ENCODE peak calls at places on chromosomes 11 and 22, in four cellular contexts. L is upper lobe of left lung, A is endothelial cell of umbilical vein, E is ovary. P is an unnamed sample.

GRCh38 chr22:36212896-36213295 is 11.3 kb upstream of the APOL4 start:
- DNase-seq in E (no peak), L (no peak), A (no peak), P (no peak)

GRCh38 chr22:39959640-39960447 is at the start of gene TMA7B:
- DNase-seq in L (peak; percentile 57), A (peak; percentile 40), E (no peak), P (no peak)

GRCh38 chr11:59918987-59919589 is 19.1 kb upstream of the OOSP1 start:
- DNase-seq in A (peak; percentile 72), L (no peak), E (no peak), P (peak; percentile 66)

GRCh38 chr11:104650234-104650633 is 248.0 kb downstream of the CASP12 start:
- DNase-seq in A (no peak), L (no peak), E (no peak), P (no peak)

GRCh38 chr11:64580387-64580786 is 10.6 kb upstream of the SLC22A12 start:
- DNase-seq in L (no peak), E (peak; percentile 35), A (no peak), P (no peak)

GRCh38 chr11:36006556-36006955 is 62.7 kb downstream of the LDLRAD3 start:
- DNase-seq in E (no peak), L (no peak), A (no peak), P (no peak)

GRCh38 chr11:12084191-12084717 is 26.1 kb upstream of the MICAL2 start:
- DNase-seq in E (no peak), L (no peak), A (no peak), P (no peak)

GRCh38 chr11:40885257-40885947 is 574.0 kb downstream of the LRRC4C start:
- DNase-seq in A (no peak), E (no peak), L (no peak), P (no peak)

GRCh38 chr22:31179345-31179744 is 19.4 kb downstream of the RNF185 start:
- DNase-seq in L (no peak), A (no peak), E (no peak), P (peak; percentile 26)

GRCh38 chr11:67303132-67303988 is at the start of gene SSH3:
- DNase-seq in A (peak; percentile 55), E (peak; percentile 79), L (peak; percentile 95), P (peak; percentile 90)

GRCh38 chr11:100739636-100740035 is 52.5 kb downstream of the ARHGAP42 start:
- DNase-seq in E (no peak), A (peak; percentile 88), L (no peak), P (no peak)

GRCh38 chr22:37117092-37117491 is 7.6 kb upstream of the TMPRSS6 start:
- DNase-seq in L (no peak), E (no peak), A (no peak), P (no peak)

GRCh38 chr11:61158691-61159381 is 2.4 kb downstream of the VPS37C start:
- DNase-seq in L (no peak), A (peak; percentile 75), E (no peak), P (no peak)

GRCh38 chr22:42272431-42273004 is 2.1 kb upstream of the TCF20 start:
- DNase-seq in A (no peak), E (no peak), L (no peak), P (no peak)

GRCh38 chr11:120748485-120748814 is 236.9 kb downstream of the GRIK4 start:
- DNase-seq in A (no peak), L (no peak), E (no peak), P (no peak)

GRCh38 chr22:21626073-21626734 is 3.6 kb downstream of the YDJC start:
- DNase-seq in A (no peak), L (no peak), E (no peak), P (no peak)
- H3K27ac ChIP-seq in A (no peak overlapping the region), L (no peak overlapping the region), E (no peak overlapping the region), P (no peak overlapping the region)

GRCh38 chr22:49604732-49605302 is 222.9 kb downstream of the BRD1 start:
- DNase-seq in E (no peak), L (no peak), A (no peak), P (no peak)
- TF ChIP-seq POLR2A in E (no peak), L (no peak), A (no peak), P (no peak)

GRCh38 chr11:93494341-93494740 is 48.9 kb downstream of the SMCO4 start:
- DNase-seq in E (no peak), A (no peak), L (no peak), P (no peak)
- H3K27ac ChIP-seq in E (no peak overlapping the region), A (no peak overlapping the region), L (no peak overlapping the region), P (no peak overlapping the region)

DNA sequence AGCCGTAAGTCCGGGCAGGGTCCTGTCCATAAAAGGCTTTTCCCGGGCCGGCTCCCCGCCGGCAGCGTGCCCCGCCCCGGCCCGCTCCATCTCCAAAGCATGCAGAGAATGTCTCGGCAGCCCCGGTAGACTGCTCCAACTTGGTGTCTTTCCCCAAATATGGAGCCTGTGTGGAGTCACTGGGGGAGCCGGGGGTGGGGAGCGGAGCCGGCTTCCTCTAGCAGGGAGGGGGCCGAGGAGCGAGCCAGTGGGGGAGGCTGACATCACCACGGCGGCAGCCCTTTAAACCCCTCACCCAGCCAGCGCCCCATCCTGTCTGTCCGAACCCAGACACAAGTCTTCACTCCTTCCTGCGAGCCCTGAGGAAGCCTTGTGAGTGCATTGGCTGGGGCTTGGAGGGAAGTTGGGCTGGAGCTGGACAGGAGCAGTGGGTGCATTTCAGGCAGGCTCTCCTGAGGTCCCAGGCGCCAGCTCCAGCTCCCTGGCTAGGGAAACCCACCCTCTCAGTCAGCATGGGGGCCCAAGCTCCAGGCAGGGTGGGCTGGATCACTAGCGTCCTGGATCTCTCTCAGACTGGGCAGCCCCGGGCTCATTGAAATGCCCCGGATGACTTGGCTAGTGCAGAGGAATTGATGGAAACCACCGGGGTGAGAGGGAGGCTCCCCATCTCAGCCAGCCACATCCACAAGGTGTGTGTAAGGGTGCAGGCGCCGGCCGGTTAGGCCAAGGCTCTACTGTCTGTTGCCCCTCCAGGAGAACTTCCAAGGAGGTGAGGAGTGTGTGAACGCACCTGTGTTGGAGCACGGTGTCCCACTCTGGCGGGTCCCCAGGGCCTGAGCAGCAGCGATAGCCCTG is at the start of gene TAGLN:
- DNase-seq in E (peak; percentile 92), A (peak; percentile 37), L (peak; percentile 92), P (peak; percentile 35)
- TF ChIP-seq POLR2A in E (peak; percentile 57), A (peak; percentile 15), L (peak; percentile 43), P (peak; percentile 30)

GRCh38 chr11:75567971-75568370 is 5.9 kb downstream of the SERPINH1 start:
- DNase-seq in A (no peak), L (no peak), E (no peak), P (no peak)

GRCh38 chr11:75563978-75564552 is 2.0 kb downstream of the SERPINH1 start:
- DNase-seq in E (peak; percentile 84), A (peak; percentile 85), L (peak; percentile 66), P (peak; percentile 42)

GRCh38 chr11:75565221-75565814 is 3.3 kb downstream of the SERPINH1 start:
- DNase-seq in E (no peak), L (no peak), A (peak; percentile 73), P (peak; percentile 42)

GRCh38 chr11:75566763-75567279 is 4.8 kb downstream of the SERPINH1 start:
- DNase-seq in L (peak; percentile 79), E (no peak), A (no peak), P (no peak)

GRCh38 chr11:75565916-75566762 is 4.1 kb downstream of the SERPINH1 start:
- DNase-seq in L (peak; percentile 82), E (no peak), A (no peak), P (no peak)
- H3K27ac ChIP-seq in L (peak overlapping the region; percentile 99), E (no peak overlapping the region), A (peak overlapping the region; percentile 92), P (peak overlapping the region; percentile 98)

DNA sequence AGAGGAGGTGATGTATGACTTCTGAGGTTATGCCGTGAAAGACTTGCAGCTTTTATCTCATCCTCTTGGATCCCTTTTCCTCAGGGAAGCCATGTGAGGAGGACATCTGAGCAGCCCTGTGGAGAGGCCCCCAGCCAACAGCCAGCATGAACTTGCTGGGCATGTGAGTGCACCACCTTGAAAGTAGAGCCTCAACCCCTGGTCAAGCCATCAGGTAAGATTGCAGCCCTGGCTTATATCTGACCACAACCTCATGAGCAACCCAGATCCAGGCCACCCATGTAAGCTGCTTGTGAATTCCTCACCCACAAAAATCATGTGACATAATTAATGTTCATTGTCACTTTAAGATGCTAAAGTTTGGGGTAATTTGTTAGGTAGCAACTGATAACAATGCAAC is 121.0 kb downstream of the MIAT start:
- DNase-seq in E (no peak), A (no peak), L (no peak), P (no peak)
- TF ChIP-seq POLR2A in E (no peak), A (no peak), L (no peak), P (no peak)

DNA sequence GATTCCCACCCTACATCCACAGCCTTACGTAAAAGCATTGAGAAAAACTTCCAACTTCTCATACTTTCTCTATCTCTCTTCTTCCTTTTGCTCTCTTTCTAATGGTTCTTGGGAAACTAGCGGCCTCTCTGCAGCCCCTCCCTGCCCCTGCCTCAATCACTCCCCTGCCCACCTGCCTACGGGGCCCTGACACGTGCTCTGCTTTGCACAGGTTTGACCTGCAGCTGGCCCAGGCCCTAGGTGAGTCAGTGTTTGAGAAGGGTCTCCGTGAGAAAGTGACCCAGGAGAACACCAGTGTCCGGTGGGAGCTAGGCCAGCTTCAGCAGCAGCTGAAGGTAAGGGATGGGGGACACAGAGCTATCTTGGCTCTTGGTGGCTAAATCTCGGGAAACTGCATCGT is 160.4 kb downstream of the MYO18B start:
- DNase-seq in E (no peak), A (no peak), L (peak; percentile 7), P (no peak)
- H3K27ac ChIP-seq in E (no peak overlapping the region), A (no peak overlapping the region), L (no peak overlapping the region), P (no peak overlapping the region)

GRCh38 chr22:46043816-46044717 is 67.1 kb upstream of the WNT7B start:
- DNase-seq in L (peak; percentile 83), E (peak; percentile 76), A (peak; percentile 37), P (peak; percentile 66)
- TF ChIP-seq POLR2A in L (no peak), E (no peak), A (no peak), P (peak; percentile 51)

GRCh38 chr11:62433553-62434301 is 14.9 kb downstream of the SCGB1A1 start:
- DNase-seq in E (no peak), L (no peak), A (peak; percentile 66), P (peak; percentile 35)
- H3K27ac ChIP-seq in E (no peak overlapping the region), L (peak overlapping the region; percentile 66), A (no peak overlapping the region), P (no peak overlapping the region)

DNA sequence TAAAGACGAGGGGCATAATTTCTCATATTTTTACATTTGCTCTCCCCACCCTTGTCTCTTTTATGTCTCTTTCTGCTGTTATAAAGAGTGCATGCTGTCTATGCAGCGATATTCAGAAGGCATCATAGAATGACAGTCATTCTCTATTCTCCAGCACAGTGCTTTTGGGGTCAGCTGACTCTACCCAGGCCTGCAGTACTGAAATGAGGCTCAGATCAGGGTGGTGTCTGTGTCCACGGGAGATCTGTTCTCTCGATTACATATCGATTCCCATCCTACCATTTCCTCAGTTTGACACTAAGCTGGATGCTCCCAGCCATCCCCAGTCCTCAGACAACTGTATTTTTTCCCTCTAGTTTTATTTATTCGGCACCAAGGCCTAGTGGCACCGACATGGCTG is 71.5 kb upstream of the PICALM start:
- DNase-seq in E (no peak), L (no peak), A (no peak), P (no peak)
- TF ChIP-seq POLR2A in E (no peak), L (no peak), A (no peak), P (no peak)